ENCODE peak calls at places on chromosomes 7 and 10, in five cellular contexts. N is A549, P is sigmoid colon, E is upper lobe of left lung, G is tibial nerve. Z is an unnamed sample. For H3K4me1 and H3K9me3, the result is how much of the 10 kb centered on the place peaks cover.

GRCh38 chr10:48199580-48200377 is 74.7 kb downstream of the FRMPD2 start:
- DNase-seq in P (no peak), N (no peak), G (no peak), E (no peak), Z (no peak)

GRCh38 chr10:107425844-107426553 is 261.5 kb upstream of the SORCS1 start:
- DNase-seq in E (no peak), N (no peak), G (no peak), P (no peak), Z (no peak)

GRCh38 chr10:70035531-70035930 is 17.1 kb upstream of the MACROH2A2 start:
- DNase-seq in G (no peak), N (no peak), E (no peak), P (no peak), Z (no peak)

GRCh38 chr10:95457319-95457886 is 103.8 kb downstream of the SORBS1 start:
- DNase-seq in E (no peak), N (no peak), G (no peak), P (no peak), Z (no peak)

GRCh38 chr10:13969118-13969791 is 361.5 kb downstream of the FRMD4A start:
- DNase-seq in N (no peak), G (no peak), E (no peak), P (no peak), Z (no peak)

GRCh38 chr7:33887576-33887975 is 17.8 kb upstream of the BMPER start:
- DNase-seq in P (no peak), G (no peak), E (no peak), N (no peak), Z (no peak)

GRCh38 chr7:24820730-24821044 is 63.4 kb upstream of the GSDME start:
- DNase-seq in N (peak), P (no peak), E (no peak), G (no peak), Z (peak)

GRCh38 chr10:99593312-99593711 is 26.9 kb downstream of the SLC25A28 start:
- DNase-seq in N (no peak), E (no peak), G (no peak), P (no peak), Z (no peak)

GRCh38 chr10:96998329-96998888 is 166.3 kb downstream of the LCOR start:
- DNase-seq in E (no peak), G (no peak), P (no peak), N (no peak), Z (no peak)

GRCh38 chr7:92725161-92725925 is 111.0 kb downstream of the CDK6 start:
- DNase-seq in E (no peak), G (no peak), N (no peak), P (no peak), Z (no peak)

GRCh38 chr10:44958897-44959242 is 732 bp upstream of the RASSF4 start:
- DNase-seq in E (no peak), G (no peak), N (no peak), P (no peak), Z (no peak)
- H3K4me1 ChIP-seq in E (under half), G (under half), N (under half), P (under half), Z (under half)

GRCh38 chr7:146764458-146764857 is 647.9 kb downstream of the CNTNAP2 start:
- DNase-seq in P (no peak), N (no peak), G (no peak), E (no peak), Z (no peak)
- TF ChIP-seq POLR2A in P (no peak), N (no peak), G (no peak), E (no peak), Z (no peak)

DNA sequence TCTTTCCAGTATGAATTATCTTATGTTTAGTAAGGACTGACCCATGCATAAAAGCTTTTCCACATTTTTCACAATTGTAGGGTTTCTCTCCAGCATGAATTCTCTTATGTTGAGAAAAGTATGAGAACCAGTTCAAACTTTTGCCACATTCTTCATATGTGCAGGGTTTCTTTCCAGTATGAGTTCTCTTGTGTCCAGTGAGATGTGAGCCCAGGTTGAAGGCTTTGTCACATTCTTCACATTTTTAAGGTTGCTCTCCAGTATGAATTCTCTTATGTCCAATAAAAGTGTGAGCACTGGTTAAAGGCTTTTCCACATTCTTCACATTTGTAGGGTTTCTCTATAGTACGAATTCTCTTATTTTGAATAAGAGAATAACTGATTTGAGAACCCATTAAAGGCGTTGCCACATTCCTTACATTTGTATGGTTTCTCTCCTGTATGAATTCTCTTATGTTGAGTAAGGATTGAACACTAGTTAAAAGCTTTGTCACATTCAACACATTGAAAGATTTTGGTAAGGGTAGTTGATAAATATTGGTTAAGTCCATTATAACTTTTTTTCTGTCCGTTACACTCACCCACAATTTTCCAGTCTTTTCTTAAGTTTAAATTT is 911.0 kb upstream of the ZNF722 start:
- DNase-seq in N (no peak), P (no peak), E (no peak), G (no peak), Z (no peak)
- H3K9me3 ChIP-seq in N (under half), P (under half), E (half or more), G (under half), Z (under half)

DNA sequence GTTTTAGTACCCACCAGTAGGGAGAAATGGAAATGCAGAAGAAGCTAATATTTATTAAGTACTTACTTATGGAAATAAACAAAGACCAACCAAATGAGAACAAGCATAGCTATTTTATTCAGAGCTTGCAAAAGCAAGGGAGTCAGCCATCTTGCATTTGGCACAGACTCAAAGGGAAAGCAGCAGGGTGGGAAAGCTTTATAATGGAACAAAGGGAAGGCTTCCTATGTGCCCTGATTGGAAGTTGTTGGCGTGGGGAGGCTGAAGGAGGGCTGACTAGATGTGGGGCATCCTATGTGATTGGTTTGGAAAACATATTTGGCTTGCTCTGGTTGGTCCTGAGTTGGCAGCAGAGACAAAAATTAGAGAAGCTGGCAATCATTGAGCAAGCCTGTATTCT is 595.3 kb upstream of the GHITM start:
- DNase-seq in N (no peak), P (no peak), G (no peak), E (no peak), Z (no peak)
- H3K4me1 ChIP-seq in N (under half), P (under half), G (under half), E (under half), Z (under half)

DNA sequence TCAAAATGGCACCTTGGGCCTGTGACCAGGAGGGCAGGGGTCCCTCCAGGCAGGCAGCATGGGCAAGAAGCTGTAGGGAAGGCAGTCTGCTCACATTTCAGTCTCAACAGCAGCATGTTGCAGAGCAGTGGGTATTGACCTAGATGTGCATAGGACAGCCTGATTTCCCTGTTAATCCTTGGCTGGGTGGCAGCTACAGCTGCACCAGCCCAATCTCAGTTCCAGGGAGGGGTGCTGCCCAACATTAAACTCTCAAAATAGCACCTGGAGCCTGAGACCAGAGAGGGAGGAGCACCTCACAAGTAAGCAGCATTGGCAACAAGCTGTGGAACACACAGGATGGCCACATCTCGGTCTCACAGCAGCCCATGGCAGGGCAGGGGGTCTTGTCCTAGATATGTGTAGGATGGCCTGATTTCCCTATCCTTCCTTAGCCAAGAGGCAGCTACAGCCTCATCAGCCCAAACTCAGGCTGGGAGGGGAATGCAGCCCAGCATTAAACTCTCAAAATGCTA is 10.3 kb downstream of the TMEM140 start:
- DNase-seq in G (no peak), N (no peak), E (no peak), P (no peak), Z (no peak)
- TF ChIP-seq POLR2A in G (no peak), N (no peak), E (no peak), P (no peak), Z (no peak)

DNA sequence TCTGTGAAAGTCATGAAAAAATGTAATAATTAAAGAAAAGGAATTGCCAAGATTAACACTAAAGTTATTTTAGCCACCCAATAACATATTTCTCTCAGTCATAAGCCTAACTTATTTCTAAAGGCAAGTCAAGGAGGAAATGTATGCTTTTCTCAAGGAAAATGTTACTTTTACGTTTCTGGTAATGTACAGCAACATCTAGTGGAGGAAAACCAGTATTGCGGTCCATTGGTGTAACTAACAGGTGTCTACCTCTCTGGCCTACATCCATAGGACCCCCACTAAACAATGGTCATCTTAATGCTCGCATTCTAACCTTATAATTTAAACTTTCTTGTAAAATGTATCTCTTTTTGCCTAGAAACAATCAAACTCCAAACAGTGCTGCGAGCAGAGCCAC is 437.5 kb downstream of the KIF20B start:
- DNase-seq in N (no peak), G (no peak), E (no peak), P (no peak), Z (no peak)
- H3K9me3 ChIP-seq in N (under half), G (under half), E (under half), P (under half), Z (under half)

GRCh38 chr7:27108390-27109127 is 6.1 kb upstream of the HOXA2 start:
- DNase-seq in G (no peak), P (peak), E (no peak), N (no peak), Z (no peak)
- H3K4me1 ChIP-seq in G (under half), P (under half), E (half or more), N (under half), Z (under half)

DNA sequence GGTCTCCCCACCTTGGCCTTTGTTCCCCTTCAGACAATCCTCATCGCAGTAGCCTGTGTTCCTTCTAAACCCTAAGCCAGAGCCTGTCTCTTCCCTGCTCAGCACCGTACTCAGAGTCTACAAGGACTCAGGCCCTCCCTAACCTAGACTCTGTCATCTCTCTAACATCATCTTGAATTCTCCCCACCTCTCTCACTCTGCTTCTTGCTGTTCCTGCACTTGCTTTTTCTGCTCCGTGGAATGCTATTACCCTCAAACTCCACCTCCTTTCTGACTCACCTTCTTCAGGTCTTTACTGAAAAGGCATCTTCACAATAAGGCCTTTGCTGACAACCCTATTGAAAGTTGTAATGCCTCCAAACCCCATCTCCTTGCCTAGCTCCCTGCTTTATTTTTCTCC is 141.0 kb downstream of the DKK1 start:
- DNase-seq in N (no peak), P (no peak), E (no peak), G (no peak), Z (no peak)
- TF ChIP-seq POLR2A in N (no peak), P (no peak), E (no peak), G (no peak), Z (no peak)

Z was measured in breast epithelium.